ENCODE peak calls at places on chromosomes 1 and 21, in seven cellular contexts. W is IMR-90, K is Panc1, Q is upper lobe of right lung, D is Peyer's patch, O is tibial nerve, M is mammary epithelial cell. X is an unnamed sample.

GRCh38 chr1:32925360-32926142 is 24.4 kb upstream of the TMEM54 start:
- DNase-seq in W (no peak), K (no peak), Q (no peak), D (no peak), O (no peak), M (no peak), X (no peak)

GRCh38 chr1:6239950-6240768 is 3.8 kb upstream of the HES3 start:
- DNase-seq in W (peak; percentile 36), K (no peak), Q (no peak), D (no peak), O (no peak), M (no peak), X (no peak)

GRCh38 chr1:110091791-110092190 is 20.5 kb upstream of the UBL4B start:
- DNase-seq in W (peak; percentile 25), K (no peak), Q (no peak), D (no peak), O (no peak), M (no peak), X (no peak)

GRCh38 chr1:15188145-15188544 is 34.6 kb downstream of the TMEM51 start:
- DNase-seq in W (no peak), K (no peak), Q (peak; percentile 50), D (no peak), O (no peak), M (no peak), X (no peak)

GRCh38 chr1:71660417-71660816 is 579.6 kb upstream of the ZRANB2 start:
- DNase-seq in W (peak; percentile 60), K (no peak), Q (no peak), D (no peak), O (no peak), M (peak; percentile 38), X (no peak)

GRCh38 chr21:38751379-38752050 is 54.2 kb upstream of the ETS2 start:
- DNase-seq in W (no peak), K (no peak), Q (peak; percentile 76), D (no peak), O (peak; percentile 78), M (no peak), X (no peak)

GRCh38 chr1:40389871-40390560 is 16.5 kb downstream of the SMAP2 start:
- DNase-seq in W (peak; percentile 93), K (no peak), Q (no peak), D (peak; percentile 63), O (peak; percentile 71), M (no peak), X (no peak)

GRCh38 chr1:66852870-66853269 is 51.8 kb upstream of the INSL5 start:
- DNase-seq in W (no peak), K (no peak), Q (no peak), D (no peak), O (no peak), M (peak; percentile 40), X (no peak)

GRCh38 chr1:111510003-111510380 is 6.6 kb upstream of the ADORA3 start:
- DNase-seq in W (no peak), K (no peak), Q (no peak), D (no peak), O (no peak), M (no peak), X (no peak)

GRCh38 chr21:42585881-42586280 is 67.5 kb upstream of the PDE9A start:
- DNase-seq in W (no peak), K (no peak), Q (no peak), D (no peak), O (no peak), M (no peak), X (no peak)

GRCh38 chr1:22662318-22662717 is 9.3 kb downstream of the C1QB start:
- DNase-seq in W (no peak), K (no peak), Q (no peak), D (no peak), O (peak; percentile 21), M (peak; percentile 2), X (no peak)

GRCh38 chr1:92031281-92032110 is 1.7 kb downstream of the EPHX4 start:
- DNase-seq in W (peak; percentile 21), K (no peak), Q (no peak), D (no peak), O (no peak), M (no peak), X (no peak)

GRCh38 chr1:92029241-92029922 is 403 bp upstream of the EPHX4 start:
- DNase-seq in W (peak; percentile 4), K (no peak), Q (no peak), D (no peak), O (no peak), M (no peak), X (no peak)

DNA sequence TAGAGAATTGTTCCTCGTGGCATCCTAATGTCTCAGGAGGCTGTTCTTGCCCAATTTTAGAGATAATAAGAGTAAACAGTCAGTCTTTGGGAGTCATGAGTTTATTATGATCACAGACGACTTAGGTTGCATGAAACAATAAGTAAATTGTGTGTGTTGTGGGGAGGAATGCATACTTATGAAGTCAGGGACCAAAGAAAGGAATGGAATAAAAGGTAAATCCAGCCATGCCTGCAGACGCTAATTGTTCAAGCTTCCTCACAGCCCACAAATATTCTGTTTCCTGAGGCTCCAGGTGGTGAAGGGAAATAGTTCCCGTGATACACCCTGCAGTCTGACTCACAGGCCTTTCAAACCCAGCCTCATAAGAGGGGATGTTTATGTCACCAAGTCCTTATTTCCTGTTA is 919 bp downstream of the EPHX4 start:
- DNase-seq in W (peak; percentile 72), K (no peak), Q (no peak), D (no peak), O (no peak), M (peak; percentile 82), X (no peak)
- H3K4me3 ChIP-seq in W (peak overlapping the region; percentile 76), K (no peak overlapping the region), Q (no peak overlapping the region), D (no peak overlapping the region), O (peak overlapping the region; percentile 63), M (no peak overlapping the region), X (peak overlapping the region; percentile 47)

GRCh38 chr1:204041232-204041767 is 31.6 kb upstream of the SOX13 start:
- DNase-seq in W (no peak), K (no peak), Q (peak; percentile 48), D (no peak), O (peak; percentile 40), M (no peak), X (no peak)
- H3K27ac ChIP-seq in W (no peak overlapping the region), K (no peak overlapping the region), Q (peak overlapping the region; percentile 20), D (no peak overlapping the region), O (peak overlapping the region; percentile 82), M (no peak overlapping the region), X (no peak overlapping the region)

DNA sequence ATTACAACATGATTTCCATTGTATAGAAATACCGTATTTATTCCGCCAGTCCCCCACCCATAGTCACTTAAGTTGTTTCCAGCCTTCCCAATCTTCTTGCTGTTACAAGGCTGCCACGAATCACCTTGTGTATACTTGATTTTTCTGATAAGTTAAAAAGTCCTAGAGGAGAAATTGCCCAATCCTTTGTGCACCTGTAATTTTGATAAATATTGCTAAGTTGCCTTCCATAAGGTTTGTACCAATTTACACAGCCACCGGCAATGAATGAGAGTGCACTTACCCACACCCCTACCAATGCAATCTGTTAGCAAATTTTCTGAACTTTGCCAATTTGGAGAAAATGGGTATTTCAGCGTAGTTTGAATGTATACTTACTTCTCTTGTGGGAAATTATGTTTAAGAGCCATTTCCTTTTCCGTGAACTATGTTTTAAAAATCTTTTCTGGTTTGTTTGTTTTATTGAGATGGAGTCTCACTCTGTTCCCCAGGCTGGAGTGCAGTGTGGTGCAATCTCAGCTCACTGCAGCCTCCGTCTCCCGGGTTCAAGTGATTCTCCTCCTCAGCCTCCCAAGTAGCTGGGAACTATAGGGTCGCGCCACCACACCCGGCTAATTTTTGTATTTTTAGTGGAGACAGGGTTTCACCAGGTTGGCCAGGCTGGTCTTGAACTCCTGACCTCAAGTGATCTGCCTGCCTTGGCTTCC is 87.4 kb downstream of the DHRS3 start:
- DNase-seq in W (no peak), K (no peak), Q (peak; percentile 32), D (no peak), O (no peak), M (no peak), X (no peak)
- H3K4me1 ChIP-seq in W (peaks cover 6% of the 10 kb centered on the region), K (peaks cover 28% of the 10 kb centered on the region), Q (peaks cover 41% of the 10 kb centered on the region), D (no peaks in the 10 kb centered on the region), O (no peaks in the 10 kb centered on the region), M (no peaks in the 10 kb centered on the region), X (no peaks in the 10 kb centered on the region)

GRCh38 chr1:63322248-63322943 is at the start of gene FOXD3:
- DNase-seq in W (peak; percentile 37), K (no peak), Q (peak; percentile 79), D (no peak), O (peak; percentile 53), M (peak; percentile 25), X (peak; percentile 16)

GRCh38 chr1:63321061-63321787 is 1.1 kb upstream of the FOXD3 start:
- DNase-seq in W (no peak), K (no peak), Q (no peak), D (no peak), O (no peak), M (no peak), X (no peak)

GRCh38 chr1:63322944-63323865 is 838 bp downstream of the FOXD3 start:
- DNase-seq in W (no peak), K (no peak), Q (no peak), D (no peak), O (no peak), M (peak; percentile 21), X (no peak)

GRCh38 chr1:63320024-63320799 is 2.2 kb upstream of the FOXD3 start:
- DNase-seq in W (no peak), K (no peak), Q (no peak), D (no peak), O (no peak), M (no peak), X (no peak)

DNA sequence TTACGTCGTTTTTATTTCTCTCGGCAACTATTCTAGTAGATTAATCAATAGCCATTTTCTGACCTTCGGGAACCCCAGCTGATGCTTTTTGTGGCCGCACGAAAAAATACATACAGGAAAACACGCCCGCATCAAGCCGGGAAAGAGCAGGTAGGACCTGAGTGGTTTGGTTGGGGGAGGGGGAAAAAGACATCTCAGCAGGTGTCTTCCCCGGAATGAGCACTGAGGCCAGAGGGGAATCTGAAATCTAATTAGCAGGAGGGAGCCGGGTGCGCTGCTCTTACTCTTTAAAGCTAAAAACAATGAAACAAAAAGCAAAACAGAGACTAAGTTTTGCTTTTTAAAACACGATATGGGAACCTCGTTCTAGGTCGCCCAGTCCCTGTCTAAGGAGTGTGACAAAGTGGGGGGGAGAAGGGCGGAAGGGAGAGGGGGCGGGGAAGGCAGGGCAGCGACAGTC is 549 bp upstream of the FOXD3 start:
- DNase-seq in W (no peak), K (no peak), Q (no peak), D (no peak), O (no peak), M (no peak), X (no peak)
- H3K4me3 ChIP-seq in W (peak overlapping the region; percentile 48), K (peak overlapping the region; percentile 68), Q (peak overlapping the region; percentile 54), D (peak overlapping the region; percentile 33), O (peak overlapping the region; percentile 69), M (peak overlapping the region; percentile 45), X (peak overlapping the region; percentile 34)

GRCh38 chr1:201912832-201913231 is 24.1 kb downstream of the SHISA4 start:
- DNase-seq in W (peak; percentile 73), K (no peak), Q (no peak), D (no peak), O (no peak), M (no peak), X (no peak)
- H3K27ac ChIP-seq in W (peak overlapping the region; percentile 38), K (no peak overlapping the region), Q (peak overlapping the region; percentile 6), D (peak overlapping the region; percentile 46), O (peak overlapping the region; percentile 91), M (no peak overlapping the region), X (no peak overlapping the region)

GRCh38 chr1:217403321-217403720 is 227.6 kb downstream of the GPATCH2 start:
- DNase-seq in W (no peak), K (no peak), Q (no peak), D (no peak), O (no peak), M (no peak), X (no peak)
- H3K4me1 ChIP-seq in W (peaks cover 2% of the 10 kb centered on the region), K (no peaks in the 10 kb centered on the region), Q (no peaks in the 10 kb centered on the region), D (no peaks in the 10 kb centered on the region), O (no peaks in the 10 kb centered on the region), M (no peaks in the 10 kb centered on the region), X (no peaks in the 10 kb centered on the region)

X was measured in CD8-positive, alpha-beta memory T cell.